ENCODE peak calls at places on chromosomes 16 and 17, in eight cellular contexts. Q is neural progenitor cell, Z is A549, R is prostate gland, P is iPS DF 6.9, N is left ventricle myocardium inferior, J is substantia nigra, M is endodermal cell. D is an unnamed sample.

GRCh38 chr17:40518401-40519088 is 17.1 kb upstream of the TNS4 start:
- DNase-seq in Q (no peak), Z (peak; percentile 88), R (no peak), P (no peak), N (no peak), J (no peak), M (peak; percentile 84), D (no peak)

GRCh38 chr17:35117984-35118383 is 1.7 kb downstream of the RAD51D start:
- DNase-seq in Q (no peak), Z (peak; percentile 65), R (no peak), P (no peak), N (no peak), J (no peak), M (no peak), D (peak; percentile 4)

GRCh38 chr16:64437706-64438329 is 684.0 kb downstream of the CDH11 start:
- DNase-seq in Q (no peak), Z (no peak), R (no peak), P (no peak), N (no peak), J (no peak), M (no peak), D (no peak)

GRCh38 chr16:85640254-85640558 is 27.1 kb downstream of the GSE1 start:
- DNase-seq in Q (no peak), Z (no peak), R (no peak), P (no peak), N (no peak), J (no peak), M (no peak), D (no peak)

GRCh38 chr17:8209909-8210760 is at the start of gene AURKB:
- DNase-seq in Q (peak; percentile 98), Z (peak; percentile 98), R (peak; percentile 95), P (no peak), N (peak; percentile 92), J (peak; percentile 86), M (peak; percentile 100), D (peak; percentile 90)

GRCh38 chr16:27332105-27332504 is 18.3 kb downstream of the IL4R start:
- DNase-seq in Q (no peak), Z (no peak), R (no peak), P (no peak), N (no peak), J (no peak), M (peak; percentile 41), D (no peak)

GRCh38 chr17:6303664-6304063 is 131.3 kb downstream of the AIPL1 start:
- DNase-seq in Q (peak; percentile 77), Z (peak; percentile 21), R (no peak), P (no peak), N (peak; percentile 23), J (no peak), M (peak; percentile 94), D (no peak)

GRCh38 chr16:82782715-82783251 is 156.0 kb downstream of the CDH13 start:
- DNase-seq in Q (peak; percentile 62), Z (no peak), R (peak; percentile 8), P (no peak), N (peak; percentile 27), J (no peak), M (peak; percentile 65), D (no peak)

GRCh38 chr17:36183001-36183810 is 6.8 kb upstream of the TBC1D3B start:
- DNase-seq in Q (peak; percentile 94), Z (peak; percentile 55), R (peak; percentile 64), P (no peak), N (peak; percentile 66), J (peak; percentile 56), M (peak; percentile 99), D (no peak)

GRCh38 chr17:68759343-68760140 is 158.4 kb upstream of the FAM20A start:
- DNase-seq in Q (peak; percentile 90), Z (peak; percentile 95), R (peak; percentile 75), P (peak; percentile 82), N (peak; percentile 85), J (peak; percentile 77), M (peak; percentile 98), D (no peak)

GRCh38 chr17:71192848-71193247 is 928.0 kb upstream of the SOX9 start:
- DNase-seq in Q (no peak), Z (no peak), R (no peak), P (no peak), N (no peak), J (no peak), M (no peak), D (no peak)

GRCh38 chr17:59830007-59830630 is 62.6 kb downstream of the TUBD1 start:
- DNase-seq in Q (no peak), Z (peak; percentile 93), R (no peak), P (no peak), N (no peak), J (no peak), M (peak; percentile 58), D (no peak)

GRCh38 chr17:75228847-75229246 is 23.4 kb downstream of the NUP85 start:
- DNase-seq in Q (no peak), Z (no peak), R (no peak), P (no peak), N (no peak), J (no peak), M (no peak), D (no peak)
- H3K27ac ChIP-seq in Q (no peak overlapping the region), Z (no peak overlapping the region), R (peak overlapping the region; percentile 75), P (no peak overlapping the region), N (peak overlapping the region; percentile 61), J (peak overlapping the region; percentile 5), M (no peak overlapping the region), D (no peak overlapping the region)

GRCh38 chr17:50059256-50059655 is 3.3 kb downstream of the ITGA3 start:
- DNase-seq in Q (no peak), Z (no peak), R (no peak), P (no peak), N (no peak), J (no peak), M (peak; percentile 70), D (no peak)
- H3K27ac ChIP-seq in Q (no peak overlapping the region), Z (peak overlapping the region; percentile 97), R (peak overlapping the region; percentile 66), P (no peak overlapping the region), N (peak overlapping the region; percentile 91), J (no peak overlapping the region), M (no peak overlapping the region), D (no peak overlapping the region)

GRCh38 chr17:65527381-65527780 is 34.1 kb downstream of the AXIN2 start:
- DNase-seq in Q (no peak), Z (no peak), R (no peak), P (no peak), N (no peak), J (no peak), M (peak; percentile 43), D (no peak)

GRCh38 chr17:65519471-65519870 is 42.0 kb downstream of the AXIN2 start:
- DNase-seq in Q (no peak), Z (no peak), R (no peak), P (no peak), N (no peak), J (no peak), M (no peak), D (no peak)

GRCh38 chr17:65522751-65523404 is 38.6 kb downstream of the AXIN2 start:
- DNase-seq in Q (no peak), Z (no peak), R (no peak), P (no peak), N (no peak), J (no peak), M (peak; percentile 73), D (no peak)

GRCh38 chr17:65523853-65524664 is 37.4 kb downstream of the AXIN2 start:
- DNase-seq in Q (no peak), Z (no peak), R (no peak), P (no peak), N (no peak), J (no peak), M (no peak), D (no peak)

GRCh38 chr17:65523411-65523810 is 38.0 kb downstream of the AXIN2 start:
- DNase-seq in Q (no peak), Z (no peak), R (no peak), P (no peak), N (no peak), J (no peak), M (no peak), D (no peak)
- H3K27ac ChIP-seq in Q (no peak overlapping the region), Z (no peak overlapping the region), R (no peak overlapping the region), P (no peak overlapping the region), N (no peak overlapping the region), J (no peak overlapping the region), M (no peak overlapping the region), D (peak overlapping the region; percentile 51)

GRCh38 chr17:15454328-15454727 is 13.1 kb downstream of the CDRT4 start:
- DNase-seq in Q (no peak), Z (no peak), R (no peak), P (no peak), N (no peak), J (no peak), M (no peak), D (no peak)
- H3K27ac ChIP-seq in Q (no peak overlapping the region), Z (no peak overlapping the region), R (no peak overlapping the region), P (no peak overlapping the region), N (peak overlapping the region; percentile 17), J (peak overlapping the region; percentile 94), M (no peak overlapping the region), D (no peak overlapping the region)

GRCh38 chr16:57722651-57723050 is 12.9 kb upstream of the KATNB1 start:
- DNase-seq in Q (no peak), Z (no peak), R (no peak), P (no peak), N (no peak), J (no peak), M (no peak), D (no peak)

GRCh38 chr16:57721356-57721755 is 14.2 kb upstream of the KATNB1 start:
- DNase-seq in Q (no peak), Z (no peak), R (no peak), P (no peak), N (no peak), J (no peak), M (no peak), D (no peak)

GRCh38 chr16:57723170-57723569 is 12.4 kb upstream of the KATNB1 start:
- DNase-seq in Q (peak; percentile 44), Z (peak; percentile 63), R (no peak), P (no peak), N (no peak), J (no peak), M (peak; percentile 85), D (no peak)

GRCh38 chr16:57720142-57720575 is 15.4 kb upstream of the KATNB1 start:
- DNase-seq in Q (peak; percentile 63), Z (peak; percentile 75), R (peak; percentile 51), P (no peak), N (no peak), J (peak; percentile 33), M (peak; percentile 82), D (no peak)

DNA sequence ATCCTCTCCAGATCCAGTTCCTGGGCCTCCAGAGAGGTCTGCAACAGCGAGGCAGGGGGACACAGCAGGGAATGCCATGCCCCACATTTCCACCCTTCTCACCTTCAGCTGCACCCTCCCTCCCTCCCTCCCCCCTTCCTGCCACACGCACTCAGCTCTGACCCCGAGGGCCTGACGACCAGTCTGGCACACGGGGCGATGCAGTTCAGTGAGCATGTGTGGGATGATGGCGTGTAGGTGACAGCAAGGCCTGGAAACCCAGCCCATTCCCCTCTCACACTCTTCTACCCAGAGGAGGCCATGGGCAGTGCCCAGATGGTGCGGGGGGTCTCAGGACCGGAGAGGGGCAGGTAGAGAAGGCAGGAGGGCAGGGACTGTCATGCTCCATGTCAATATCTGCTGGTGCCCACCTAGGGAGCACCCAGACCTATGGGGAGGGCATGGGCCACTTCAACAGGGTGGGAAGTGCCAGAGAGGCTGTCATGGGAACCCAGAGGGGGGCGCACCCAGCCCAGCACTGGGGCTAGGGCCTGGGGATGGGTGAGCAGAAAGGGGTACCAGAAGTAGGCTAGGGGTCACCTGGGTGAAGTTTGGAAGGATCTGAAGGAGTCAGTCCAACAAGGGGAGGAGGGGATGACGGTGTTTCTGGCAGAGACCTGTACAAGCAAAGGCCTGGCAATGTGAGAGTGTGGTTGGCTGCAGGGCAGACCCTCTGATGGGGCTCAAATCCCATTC is 13.6 kb upstream of the KATNB1 start:
- DNase-seq in Q (no peak), Z (no peak), R (no peak), P (no peak), N (no peak), J (no peak), M (peak; percentile 55), D (no peak)
- H3K27ac ChIP-seq in Q (no peak overlapping the region), Z (no peak overlapping the region), R (no peak overlapping the region), P (no peak overlapping the region), N (no peak overlapping the region), J (no peak overlapping the region), M (no peak overlapping the region), D (no peak overlapping the region)